ENCODE peak calls at places on chromosome 16, in seven cellular contexts. One of them, this sample, is unnamed.

GRCh38 chr16:69378760-69379159 is 7.0 kb downstream of the TERF2 start:
- DNase-seq in mesendoderm: no peak
- DNase-seq in IMR-90: peak
- DNase-seq in H9: no peak
- DNase-seq in H1: no peak
- DNase-seq in neuronal stem cell: no peak
- DNase-seq in trophoblast cell: no peak
- DNase-seq in this sample: no peak

GRCh38 chr16:15553313-15554088 is 89.5 kb downstream of the MARF1 start:
- DNase-seq in mesendoderm: no peak
- DNase-seq in IMR-90: peak
- DNase-seq in H9: no peak
- DNase-seq in H1: no peak
- DNase-seq in neuronal stem cell: no peak
- DNase-seq in trophoblast cell: no peak
- DNase-seq in this sample: no peak

GRCh38 chr16:50304467-50305440 is 38.4 kb downstream of the ADCY7 start:
- DNase-seq in mesendoderm: no peak
- DNase-seq in IMR-90: no peak
- DNase-seq in H9: peak
- DNase-seq in H1: no peak
- DNase-seq in neuronal stem cell: no peak
- DNase-seq in trophoblast cell: no peak
- DNase-seq in this sample: no peak

GRCh38 chr16:78659216-78659615 is 559.8 kb downstream of the WWOX start:
- DNase-seq in mesendoderm: no peak
- DNase-seq in IMR-90: no peak
- DNase-seq in H9: no peak
- DNase-seq in H1: no peak
- DNase-seq in neuronal stem cell: no peak
- DNase-seq in trophoblast cell: peak
- DNase-seq in this sample: no peak

GRCh38 chr16:82344157-82344556 is 174.1 kb upstream of the MPHOSPH6 start:
- DNase-seq in mesendoderm: peak
- DNase-seq in IMR-90: no peak
- DNase-seq in H9: peak
- DNase-seq in H1: no peak
- DNase-seq in neuronal stem cell: no peak
- DNase-seq in trophoblast cell: peak
- DNase-seq in this sample: no peak

GRCh38 chr16:51430716-51431369 is 279.8 kb upstream of the SALL1 start:
- DNase-seq in mesendoderm: no peak
- DNase-seq in IMR-90: no peak
- DNase-seq in H9: no peak
- DNase-seq in H1: no peak
- DNase-seq in neuronal stem cell: no peak
- DNase-seq in trophoblast cell: no peak
- DNase-seq in this sample: no peak

GRCh38 chr16:51225902-51226301 is 74.8 kb upstream of the SALL1 start:
- DNase-seq in mesendoderm: no peak
- DNase-seq in IMR-90: no peak
- DNase-seq in H9: no peak
- DNase-seq in H1: no peak
- DNase-seq in neuronal stem cell: no peak
- DNase-seq in trophoblast cell: no peak
- DNase-seq in this sample: no peak

GRCh38 chr16:79800016-79800608 is 199.6 kb upstream of the MAF start:
- DNase-seq in mesendoderm: no peak
- DNase-seq in IMR-90: no peak
- DNase-seq in H9: no peak
- DNase-seq in H1: no peak
- DNase-seq in neuronal stem cell: no peak
- DNase-seq in trophoblast cell: no peak
- DNase-seq in this sample: no peak

GRCh38 chr16:53080345-53081031 is 25.7 kb downstream of the CHD9 start:
- DNase-seq in mesendoderm: peak
- DNase-seq in IMR-90: peak
- DNase-seq in H9: no peak
- DNase-seq in H1: no peak
- DNase-seq in neuronal stem cell: no peak
- DNase-seq in trophoblast cell: peak
- DNase-seq in this sample: peak

GRCh38 chr16:47732806-47733150 is 271.6 kb downstream of the PHKB start:
- DNase-seq in mesendoderm: peak
- DNase-seq in IMR-90: peak
- DNase-seq in H9: peak
- DNase-seq in H1: no peak
- DNase-seq in neuronal stem cell: no peak
- DNase-seq in trophoblast cell: no peak
- DNase-seq in this sample: peak

GRCh38 chr16:90047714-90048346 is 28.6 kb upstream of the DBNDD1 start:
- DNase-seq in mesendoderm: no peak
- DNase-seq in IMR-90: no peak
- DNase-seq in H9: peak
- DNase-seq in H1: no peak
- DNase-seq in neuronal stem cell: no peak
- DNase-seq in trophoblast cell: no peak
- DNase-seq in this sample: no peak

GRCh38 chr16:79272141-79272577 is 328.4 kb downstream of the MAF start:
- DNase-seq in mesendoderm: no peak
- DNase-seq in IMR-90: no peak
- DNase-seq in H9: no peak
- DNase-seq in H1: no peak
- DNase-seq in neuronal stem cell: no peak
- DNase-seq in trophoblast cell: no peak
- DNase-seq in this sample: no peak

GRCh38 chr16:68704232-68704867 is 32.7 kb upstream of the CDH1 start:
- DNase-seq in mesendoderm: peak
- DNase-seq in IMR-90: peak
- DNase-seq in H9: peak
- DNase-seq in H1: peak
- DNase-seq in neuronal stem cell: peak
- DNase-seq in trophoblast cell: peak
- DNase-seq in this sample: peak

GRCh38 chr16:7997966-7998365 is 592.3 kb downstream of the TMEM114 start:
- DNase-seq in mesendoderm: no peak
- DNase-seq in IMR-90: no peak
- DNase-seq in H9: no peak
- DNase-seq in H1: no peak
- DNase-seq in neuronal stem cell: no peak
- DNase-seq in trophoblast cell: peak
- DNase-seq in this sample: no peak

GRCh38 chr16:22887445-22887844 is 73.5 kb downstream of the HS3ST2 start:
- DNase-seq in mesendoderm: no peak
- DNase-seq in IMR-90: no peak
- DNase-seq in H9: no peak
- DNase-seq in H1: no peak
- DNase-seq in neuronal stem cell: no peak
- DNase-seq in trophoblast cell: no peak
- DNase-seq in this sample: no peak

GRCh38 chr16:4309102-4309832 is 6.6 kb upstream of the GLIS2 start:
- DNase-seq in mesendoderm: no peak
- DNase-seq in IMR-90: no peak
- DNase-seq in H9: peak
- DNase-seq in H1: no peak
- DNase-seq in neuronal stem cell: no peak
- DNase-seq in trophoblast cell: peak
- DNase-seq in this sample: no peak

GRCh38 chr16:11009027-11009755 is 64.8 kb downstream of the CLEC16A start:
- DNase-seq in mesendoderm: no peak
- DNase-seq in IMR-90: no peak
- DNase-seq in H9: no peak
- DNase-seq in H1: no peak
- DNase-seq in neuronal stem cell: no peak
- DNase-seq in trophoblast cell: no peak
- DNase-seq in this sample: no peak

GRCh38 chr16:77422196-77422784 is 12.5 kb downstream of the ADAMTS18 start:
- DNase-seq in mesendoderm: no peak
- DNase-seq in IMR-90: no peak
- DNase-seq in H9: no peak
- DNase-seq in H1: no peak
- DNase-seq in neuronal stem cell: no peak
- DNase-seq in trophoblast cell: no peak
- DNase-seq in this sample: no peak

GRCh38 chr16:4477966-4478365 is 1.8 kb downstream of the HMOX2 start:
- DNase-seq in mesendoderm: peak
- DNase-seq in IMR-90: peak
- DNase-seq in H9: no peak
- DNase-seq in H1: no peak
- DNase-seq in neuronal stem cell: no peak
- DNase-seq in trophoblast cell: peak
- DNase-seq in this sample: peak

GRCh38 chr16:609316-609715 is 19.4 kb downstream of the RAB40C start:
- DNase-seq in mesendoderm: no peak
- DNase-seq in IMR-90: no peak
- DNase-seq in H9: no peak
- DNase-seq in H1: no peak
- DNase-seq in neuronal stem cell: no peak
- DNase-seq in trophoblast cell: no peak
- DNase-seq in this sample: no peak

GRCh38 chr16:610513-611381 is 20.0 kb upstream of the WFIKKN1 start:
- DNase-seq in mesendoderm: peak
- DNase-seq in IMR-90: no peak
- DNase-seq in H9: peak
- DNase-seq in H1: no peak
- DNase-seq in neuronal stem cell: no peak
- DNase-seq in trophoblast cell: peak
- DNase-seq in this sample: no peak

GRCh38 chr16:608019-608418 is 18.2 kb downstream of the RAB40C start:
- DNase-seq in mesendoderm: peak
- DNase-seq in IMR-90: no peak
- DNase-seq in H9: peak
- DNase-seq in H1: no peak
- DNase-seq in neuronal stem cell: no peak
- DNase-seq in trophoblast cell: no peak
- DNase-seq in this sample: no peak

GRCh38 chr16:606656-607307 is 16.9 kb downstream of the RAB40C start:
- DNase-seq in mesendoderm: no peak
- DNase-seq in IMR-90: no peak
- DNase-seq in H9: no peak
- DNase-seq in H1: no peak
- DNase-seq in neuronal stem cell: no peak
- DNase-seq in trophoblast cell: no peak
- DNase-seq in this sample: no peak

GRCh38 chr16:609984-610383 is 20.1 kb downstream of the RAB40C start:
- DNase-seq in mesendoderm: no peak
- DNase-seq in IMR-90: no peak
- DNase-seq in H9: no peak
- DNase-seq in H1: no peak
- DNase-seq in neuronal stem cell: no peak
- DNase-seq in trophoblast cell: no peak
- DNase-seq in this sample: no peak
- H2BK5ac ChIP-seq in mesendoderm: no peak
- H2BK5ac ChIP-seq in IMR-90: no peak
- H2BK5ac ChIP-seq in H9: no peak
- H2BK5ac ChIP-seq in H1: no peak
- H2BK5ac ChIP-seq in neuronal stem cell: no peak
- H2BK5ac ChIP-seq in trophoblast cell: no peak
- H2BK5ac ChIP-seq in this sample: no peak

GRCh38 chr16:74224828-74225227 is 71.8 kb upstream of the PSMD7 start:
- DNase-seq in mesendoderm: no peak
- DNase-seq in IMR-90: peak
- DNase-seq in H9: no peak
- DNase-seq in H1: no peak
- DNase-seq in neuronal stem cell: no peak
- DNase-seq in trophoblast cell: no peak
- DNase-seq in this sample: no peak
- H2AK5ac ChIP-seq in mesendoderm: no peak
- H2AK5ac ChIP-seq in IMR-90: no peak
- H2AK5ac ChIP-seq in H9: no peak
- H2AK5ac ChIP-seq in H1: no peak
- H2AK5ac ChIP-seq in neuronal stem cell: no peak
- H2AK5ac ChIP-seq in trophoblast cell: no peak
- H2AK5ac ChIP-seq in this sample: no peak

GRCh38 chr16:6104423-6104822 is 1006.8 kb upstream of the EEF2KMT start:
- DNase-seq in mesendoderm: no peak
- DNase-seq in IMR-90: no peak
- DNase-seq in H9: no peak
- DNase-seq in H1: no peak
- DNase-seq in neuronal stem cell: no peak
- DNase-seq in trophoblast cell: no peak
- DNase-seq in this sample: no peak

GRCh38 chr16:6103561-6103960 is 1006.0 kb upstream of the EEF2KMT start:
- DNase-seq in mesendoderm: no peak
- DNase-seq in IMR-90: no peak
- DNase-seq in H9: no peak
- DNase-seq in H1: no peak
- DNase-seq in neuronal stem cell: no peak
- DNase-seq in trophoblast cell: no peak
- DNase-seq in this sample: no peak

GRCh38 chr16:6106061-6106460 is 1008.5 kb upstream of the EEF2KMT start:
- DNase-seq in mesendoderm: no peak
- DNase-seq in IMR-90: no peak
- DNase-seq in H9: no peak
- DNase-seq in H1: no peak
- DNase-seq in neuronal stem cell: no peak
- DNase-seq in trophoblast cell: no peak
- DNase-seq in this sample: no peak

GRCh38 chr16:6105115-6105514 is 1007.5 kb upstream of the EEF2KMT start:
- DNase-seq in mesendoderm: no peak
- DNase-seq in IMR-90: no peak
- DNase-seq in H9: no peak
- DNase-seq in H1: no peak
- DNase-seq in neuronal stem cell: no peak
- DNase-seq in trophoblast cell: no peak
- DNase-seq in this sample: no peak
- H2BK5ac ChIP-seq in mesendoderm: no peak
- H2BK5ac ChIP-seq in IMR-90: no peak
- H2BK5ac ChIP-seq in H9: no peak
- H2BK5ac ChIP-seq in H1: no peak
- H2BK5ac ChIP-seq in neuronal stem cell: no peak
- H2BK5ac ChIP-seq in trophoblast cell: no peak
- H2BK5ac ChIP-seq in this sample: no peak

DNA sequence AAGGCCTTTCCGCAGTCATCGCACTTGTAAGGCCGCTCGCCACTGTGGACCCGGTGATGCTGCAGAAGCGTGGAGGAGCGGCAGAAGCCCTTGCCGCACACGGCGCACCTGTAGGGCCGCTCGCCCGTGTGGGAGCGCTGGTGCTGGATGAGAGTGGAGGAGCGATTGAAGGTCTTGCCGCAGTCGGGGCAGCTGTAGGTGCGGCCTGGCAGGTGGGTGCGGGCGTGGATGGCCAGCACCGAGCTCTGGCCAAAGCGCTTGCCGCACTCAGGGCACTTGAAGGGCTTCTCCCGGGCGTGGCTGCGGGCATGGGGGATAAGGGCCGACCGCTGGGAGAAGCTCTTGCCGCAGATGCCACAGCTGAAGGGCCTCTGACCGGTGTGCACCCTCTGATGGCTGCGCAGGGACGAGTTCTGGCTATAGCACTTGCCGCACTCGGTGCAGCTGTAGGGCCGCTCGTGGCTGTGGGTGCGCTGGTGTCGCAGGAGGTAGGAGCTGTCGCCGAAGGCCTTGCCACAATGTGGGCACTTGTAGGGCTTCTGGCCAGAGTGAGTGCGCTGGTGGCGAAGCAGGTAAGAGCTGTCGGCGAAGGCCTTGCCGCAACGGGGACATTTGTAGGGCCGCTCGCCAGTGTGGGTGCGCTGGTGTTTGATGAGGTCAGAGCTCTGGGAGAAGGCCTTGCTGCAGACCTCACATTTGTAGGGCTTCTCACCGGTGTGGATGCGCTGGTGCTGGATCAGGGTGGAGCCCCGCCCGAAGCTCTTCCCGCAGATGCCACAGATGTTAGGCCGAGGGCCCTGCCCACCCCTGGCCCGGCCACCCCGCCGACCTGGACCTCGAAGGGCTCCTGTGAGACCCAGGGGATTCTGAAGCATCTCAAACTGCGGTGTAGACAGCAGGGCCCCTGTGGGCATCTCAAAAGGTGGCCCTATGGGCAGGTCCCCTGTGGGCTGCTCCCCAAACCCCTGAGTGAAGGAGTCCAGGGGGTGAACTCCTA is 1.5 kb downstream of the ZNF768 start:
- DNase-seq in mesendoderm: no peak
- DNase-seq in IMR-90: no peak
- DNase-seq in H9: no peak
- DNase-seq in H1: no peak
- DNase-seq in neuronal stem cell: no peak
- DNase-seq in trophoblast cell: no peak
- DNase-seq in this sample: no peak
- H2AK5ac ChIP-seq in mesendoderm: no peak
- H2AK5ac ChIP-seq in IMR-90: no peak
- H2AK5ac ChIP-seq in H9: no peak
- H2AK5ac ChIP-seq in H1: no peak
- H2AK5ac ChIP-seq in neuronal stem cell: peak
- H2AK5ac ChIP-seq in trophoblast cell: no peak
- H2AK5ac ChIP-seq in this sample: no peak

This sample was measured in mesenchymal stem cell.